ENCODE peak calls at places on chromosome 12, in nine cellular contexts. N is adrenal gland, S is right lobe of liver, I is heart left ventricle, U is uterus, R is IMR-90, J is breast epithelium, G is upper lobe of left lung, P is transverse colon. K is an unnamed sample.

GRCh38 chr12:124764870-124765570 is 98.6 kb downstream of the SCARB1 start:
- DNase-seq in I (no peak), P (no peak), G (no peak), N (no peak), U (no peak), R (peak), S (no peak), J (peak), K (peak)

GRCh38 chr12:11657511-11657910 is 8.0 kb downstream of the ETV6 start:
- DNase-seq in S (no peak), I (no peak), P (no peak), J (no peak), R (no peak), N (no peak), G (no peak), U (no peak), K (no peak)

GRCh38 chr12:51593539-51593938 is 2.5 kb downstream of the SCN8A start:
- DNase-seq in N (peak), J (no peak), P (peak), R (peak), G (no peak), U (no peak), I (no peak), S (no peak), K (no peak)

GRCh38 chr12:113292091-113292490 is 42.8 kb downstream of the SLC8B1 start:
- DNase-seq in N (no peak), R (peak), I (no peak), J (no peak), S (no peak), P (no peak), U (no peak), G (no peak), K (no peak)

GRCh38 chr12:9039397-9039977 is 50.1 kb downstream of the KLRG1 start:
- DNase-seq in I (no peak), S (no peak), N (no peak), P (no peak), J (no peak), U (no peak), G (no peak), R (peak), K (peak)

GRCh38 chr12:29245246-29245645 is 96.2 kb downstream of the FAR2 start:
- DNase-seq in S (no peak), I (no peak), J (no peak), N (no peak), R (peak), U (no peak), P (no peak), G (no peak), K (no peak)

GRCh38 chr12:74581439-74581838 is 43.8 kb downstream of the ATXN7L3B start:
- DNase-seq in J (no peak), R (no peak), U (no peak), S (no peak), N (no peak), I (no peak), P (no peak), G (no peak), K (no peak)

GRCh38 chr12:101747695-101748094 is 8.4 kb upstream of the SYCP3 start:
- DNase-seq in P (no peak), S (no peak), U (no peak), I (no peak), G (no peak), R (no peak), N (no peak), J (no peak), K (no peak)

GRCh38 chr12:54197037-54197909 is 8.5 kb upstream of the SMUG1 start:
- DNase-seq in U (no peak), N (no peak), P (no peak), R (peak), S (no peak), J (no peak), G (no peak), I (no peak), K (no peak)

GRCh38 chr12:21502164-21502496 is 541 bp downstream of the GOLT1B start:
- DNase-seq in S (no peak), J (peak), G (no peak), N (no peak), R (peak), U (no peak), P (peak), I (no peak), K (no peak)

GRCh38 chr12:53866727-53867126 is 71.9 kb upstream of the HOXC13 start:
- DNase-seq in N (no peak), P (no peak), U (no peak), J (no peak), S (no peak), R (no peak), I (no peak), G (no peak), K (no peak)

GRCh38 chr12:131422185-131422515 is 288.7 kb upstream of the SFSWAP start:
- DNase-seq in P (no peak), S (no peak), J (no peak), G (no peak), U (no peak), N (no peak), I (no peak), R (no peak), K (no peak)

GRCh38 chr12:46472893-46473633 is 100.5 kb upstream of the SLC38A2 start:
- DNase-seq in P (no peak), J (no peak), U (no peak), R (peak), S (no peak), G (no peak), I (no peak), N (peak), K (no peak)

GRCh38 chr12:16076553-16076952 is 165.4 kb downstream of the DERA start:
- DNase-seq in N (no peak), U (no peak), S (no peak), G (no peak), R (peak), J (no peak), P (no peak), I (no peak), K (no peak)

GRCh38 chr12:124848621-124849380 is 14.9 kb downstream of the SCARB1 start:
- DNase-seq in N (no peak), U (no peak), G (no peak), R (no peak), P (no peak), S (no peak), J (no peak), I (no peak), K (no peak)

GRCh38 chr12:100473050-100473715 is 483 bp upstream of the NR1H4 start:
- DNase-seq in U (no peak), J (no peak), S (no peak), N (no peak), I (no peak), R (no peak), P (no peak), G (no peak), K (no peak)

GRCh38 chr12:19529933-19530630 is 90.8 kb downstream of the AEBP2 start:
- DNase-seq in S (no peak), I (no peak), P (no peak), J (no peak), G (no peak), N (no peak), R (peak), U (no peak), K (no peak)

GRCh38 chr12:88854260-88854659 is 274.0 kb upstream of the KITLG start:
- DNase-seq in R (peak), U (no peak), I (no peak), J (no peak), G (no peak), S (no peak), P (no peak), N (no peak), K (no peak)

GRCh38 chr12:66074561-66074960 is 56.0 kb downstream of the LLPH start:
- DNase-seq in G (no peak), I (no peak), J (no peak), S (no peak), R (peak), P (no peak), U (no peak), N (no peak), K (no peak)

GRCh38 chr12:125110641-125111360 is 45.6 kb downstream of the AACS start:
- DNase-seq in P (no peak), N (no peak), G (no peak), J (no peak), U (no peak), S (no peak), R (peak), I (no peak), K (no peak)

GRCh38 chr12:109529618-109530300 is 43.5 kb downstream of the MMAB start:
- DNase-seq in U (no peak), J (no peak), P (no peak), S (no peak), R (no peak), G (no peak), N (no peak), I (peak), K (no peak)

GRCh38 chr12:103503546-103504480 is 8.0 kb upstream of the C12orf42 start:
- DNase-seq in N (no peak), I (no peak), J (no peak), G (peak), S (peak), U (no peak), P (peak), R (no peak), K (no peak)

GRCh38 chr12:41521872-41522379 is 333.8 kb downstream of the PDZRN4 start:
- DNase-seq in R (peak), P (no peak), J (no peak), G (no peak), N (no peak), S (no peak), U (no peak), I (no peak), K (no peak)
- H3K4me3 ChIP-seq in R (no peak), P (no peak), J (peak), G (no peak), N (peak), S (no peak), U (no peak), I (peak), K (no peak)

DNA sequence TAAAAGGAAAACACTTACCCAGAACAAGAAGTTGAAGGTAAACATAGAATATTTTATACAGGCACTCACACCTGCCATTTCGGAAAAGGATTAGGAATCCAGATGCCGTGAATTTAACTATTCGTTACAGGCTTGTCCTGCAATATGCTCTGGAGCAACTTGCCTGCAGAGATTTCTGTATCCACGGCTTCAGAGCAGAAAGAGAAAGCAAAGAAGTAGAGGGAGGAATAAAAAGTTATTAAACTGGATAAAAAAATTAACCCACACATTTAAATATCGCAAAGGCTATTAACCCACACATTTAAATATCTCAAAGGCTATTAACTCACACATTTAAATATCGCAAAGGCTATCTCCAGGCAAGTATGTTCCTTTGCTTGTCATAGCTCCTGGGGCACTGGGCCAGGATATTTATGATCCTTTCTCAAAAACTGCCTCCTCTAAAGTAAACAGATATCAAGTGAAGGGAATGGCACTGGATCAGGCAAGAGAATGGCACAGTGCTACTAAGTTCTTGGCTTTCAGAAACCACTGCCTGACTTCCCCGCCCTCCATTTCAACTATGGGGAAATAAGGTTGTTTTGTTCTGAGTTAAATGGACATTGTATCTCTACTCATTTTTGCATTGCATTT is at the start of gene TSPAN8:
- DNase-seq in N (no peak), S (no peak), G (no peak), J (no peak), P (peak), R (no peak), I (no peak), U (no peak), K (peak)
- TF ChIP-seq POLR2A in N (no peak), S (no peak), G (no peak), J (no peak), P (peak), R (no peak), I (no peak), U (no peak), K (no peak)

DNA sequence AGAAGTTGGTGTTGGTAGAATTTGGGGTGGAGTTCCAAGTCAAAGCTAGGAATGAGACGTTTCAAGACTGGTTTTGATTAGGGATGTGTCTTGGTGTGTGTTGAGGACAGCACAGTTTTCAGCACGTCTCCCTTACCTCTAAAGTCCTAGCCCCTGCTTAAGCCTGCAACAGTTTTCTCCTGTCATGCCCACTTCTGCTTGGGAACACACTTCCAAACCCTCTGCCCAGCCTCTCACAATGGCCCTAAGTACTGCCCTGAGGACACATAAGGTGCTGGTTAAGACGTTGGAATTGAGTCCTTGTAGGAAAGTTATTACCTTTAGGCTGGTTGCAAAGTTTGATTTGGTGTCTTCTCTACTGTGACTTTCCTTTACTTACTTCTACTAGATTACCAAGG is 710 bp upstream of the BMAL2 start:
- DNase-seq in R (no peak), U (no peak), G (no peak), N (no peak), I (no peak), P (no peak), S (no peak), J (no peak), K (no peak)
- H3K4me3 ChIP-seq in R (peak), U (no peak), G (no peak), N (peak), I (no peak), P (no peak), S (no peak), J (peak), K (peak)

DNA sequence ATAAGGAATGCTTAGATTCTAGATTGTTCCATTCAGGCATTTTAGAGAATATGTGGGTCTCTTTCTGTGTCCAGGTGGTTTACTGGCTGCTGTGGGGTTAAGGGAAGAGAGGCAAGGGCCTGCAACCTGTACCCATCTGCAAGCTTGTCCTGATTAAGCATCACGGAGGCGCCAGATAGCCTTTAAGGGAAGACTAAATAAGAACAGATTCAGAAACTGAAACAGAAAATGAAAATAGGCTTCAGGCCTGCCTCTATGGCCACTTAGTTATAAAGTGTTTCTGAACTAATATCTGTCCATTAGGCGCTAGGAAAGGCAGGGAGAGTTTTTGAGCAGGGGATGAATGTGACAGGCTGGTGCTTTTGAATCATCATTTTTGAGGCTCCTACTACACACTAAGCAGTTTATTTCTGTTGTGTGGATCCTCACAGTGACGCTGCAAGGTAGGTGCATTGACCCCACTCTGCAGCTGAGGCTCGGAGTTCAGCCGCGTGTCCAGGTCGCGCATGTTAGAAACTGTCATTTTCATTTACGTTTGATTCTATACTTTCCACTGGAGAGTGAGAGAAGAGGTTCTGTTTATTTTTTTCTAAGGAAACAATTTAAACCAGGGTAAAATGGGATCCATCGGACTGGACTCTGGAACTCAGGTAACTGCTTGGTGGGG is 47.4 kb downstream of the SLC6A12 start:
- DNase-seq in U (no peak), I (peak), S (peak), J (no peak), N (no peak), R (no peak), G (no peak), P (no peak), K (no peak)
- TF ChIP-seq POLR2A in U (no peak), I (no peak), S (no peak), J (no peak), N (no peak), R (no peak), G (no peak), P (no peak), K (no peak)

GRCh38 chr12:57743769-57744168 is 1.1 kb upstream of the TSPAN31 start:
- DNase-seq in N (no peak), I (no peak), R (no peak), J (no peak), P (no peak), G (no peak), U (no peak), S (no peak), K (no peak)

GRCh38 chr12:57744194-57744776 is 554 bp upstream of the TSPAN31 start:
- DNase-seq in U (peak), R (peak), J (peak), N (peak), I (peak), P (peak), S (peak), G (peak), K (peak)

GRCh38 chr12:57744777-57745484 is at the start of gene TSPAN31:
- DNase-seq in U (peak), I (peak), J (peak), G (no peak), R (peak), N (peak), P (peak), S (peak), K (peak)

GRCh38 chr12:57745485-57745881 is 644 bp downstream of the TSPAN31 start:
- DNase-seq in I (no peak), P (no peak), J (no peak), R (peak), U (no peak), N (no peak), S (no peak), G (no peak), K (no peak)

GRCh38 chr12:57746025-57746424 is 1.2 kb downstream of the TSPAN31 start:
- DNase-seq in S (no peak), N (no peak), P (no peak), I (no peak), R (no peak), G (no peak), J (no peak), U (no peak), K (no peak)
- H3K4me3 ChIP-seq in S (no peak), N (peak), P (no peak), I (peak), R (peak), G (no peak), J (peak), U (no peak), K (no peak)